ENCODE peak calls at places on chromosomes 6 and 20, in five cellular contexts. K, A, W, O and G are unnamed samples. For H3K4me1, the result is how much of the 10 kb centered on the place peaks cover.

GRCh38 chr6:22848121-22848520 is 278.8 kb downstream of the HDGFL1 start:
- DNase-seq in K (no peak), A (no peak), W (no peak), O (no peak), G (peak)

GRCh38 chr6:151690768-151691562 is 116.5 kb upstream of the ESR1 start:
- DNase-seq in K (no peak), A (no peak), W (no peak), O (no peak), G (peak)

GRCh38 chr6:53476979-53477378 is 67.9 kb downstream of the GCLC start:
- DNase-seq in K (no peak), A (no peak), W (no peak), O (no peak), G (no peak)

GRCh38 chr20:444862-445426 is 17.4 kb downstream of the TBC1D20 start:
- DNase-seq in K (peak), A (no peak), W (no peak), O (no peak), G (no peak)

GRCh38 chr6:83467620-83468036 is 36.8 kb upstream of the ME1 start:
- DNase-seq in K (no peak), A (peak), W (no peak), O (no peak), G (no peak)

GRCh38 chr6:247353-247752 is 44.9 kb upstream of the DUSP22 start:
- DNase-seq in K (no peak), A (no peak), W (no peak), O (no peak), G (no peak)

GRCh38 chr20:53291548-53291947 is 302.1 kb downstream of the ZNF217 start:
- DNase-seq in K (no peak), A (no peak), W (no peak), O (no peak), G (no peak)

GRCh38 chr6:169969372-169970099 is 218.1 kb downstream of the ERMARD start:
- DNase-seq in K (no peak), A (peak), W (no peak), O (peak), G (no peak)

GRCh38 chr6:11848852-11849731 is 70.5 kb upstream of the ADTRP start:
- DNase-seq in K (peak), A (no peak), W (no peak), O (no peak), G (no peak)

DNA sequence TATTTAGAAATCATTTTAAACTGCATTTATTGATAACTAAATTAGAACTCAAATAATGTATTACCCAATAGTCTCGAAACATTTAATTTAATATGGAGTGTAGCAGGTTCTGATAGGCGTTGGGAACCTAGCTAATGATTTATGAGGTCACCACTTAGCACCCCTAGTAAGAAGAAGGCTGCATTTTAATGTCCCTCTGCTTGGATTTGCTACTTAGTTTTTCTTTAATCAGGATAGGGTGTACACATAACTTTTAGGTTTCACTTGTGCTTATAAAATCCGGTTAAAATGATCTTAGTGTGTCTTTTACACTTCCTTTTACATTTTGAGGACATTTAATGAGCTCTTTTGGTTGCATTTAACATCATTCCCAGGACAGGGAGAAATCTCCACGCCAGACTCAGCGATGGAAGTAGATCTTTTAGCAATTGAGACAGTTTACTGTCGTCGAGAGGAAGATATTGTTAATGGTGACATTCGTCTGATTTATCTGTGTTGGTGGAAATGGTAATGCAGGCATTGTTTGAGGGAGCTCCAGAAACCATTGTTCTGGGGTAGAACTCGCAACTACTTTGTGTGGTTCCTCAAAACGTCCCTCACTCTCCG is 5.6 kb downstream of the TFAP2A start:
- DNase-seq in K (no peak), A (no peak), W (no peak), O (no peak), G (no peak)
- H3K4me1 ChIP-seq in K (under half), A (under half), W (under half), O (under half), G (under half)

GRCh38 chr6:37139223-37139962 is 30.6 kb upstream of the PIM1 start:
- DNase-seq in K (no peak), A (no peak), W (no peak), O (no peak), G (no peak)
- H3K4me1 ChIP-seq in K (under half), A (under half), W (under half), O (under half), G (under half)

DNA sequence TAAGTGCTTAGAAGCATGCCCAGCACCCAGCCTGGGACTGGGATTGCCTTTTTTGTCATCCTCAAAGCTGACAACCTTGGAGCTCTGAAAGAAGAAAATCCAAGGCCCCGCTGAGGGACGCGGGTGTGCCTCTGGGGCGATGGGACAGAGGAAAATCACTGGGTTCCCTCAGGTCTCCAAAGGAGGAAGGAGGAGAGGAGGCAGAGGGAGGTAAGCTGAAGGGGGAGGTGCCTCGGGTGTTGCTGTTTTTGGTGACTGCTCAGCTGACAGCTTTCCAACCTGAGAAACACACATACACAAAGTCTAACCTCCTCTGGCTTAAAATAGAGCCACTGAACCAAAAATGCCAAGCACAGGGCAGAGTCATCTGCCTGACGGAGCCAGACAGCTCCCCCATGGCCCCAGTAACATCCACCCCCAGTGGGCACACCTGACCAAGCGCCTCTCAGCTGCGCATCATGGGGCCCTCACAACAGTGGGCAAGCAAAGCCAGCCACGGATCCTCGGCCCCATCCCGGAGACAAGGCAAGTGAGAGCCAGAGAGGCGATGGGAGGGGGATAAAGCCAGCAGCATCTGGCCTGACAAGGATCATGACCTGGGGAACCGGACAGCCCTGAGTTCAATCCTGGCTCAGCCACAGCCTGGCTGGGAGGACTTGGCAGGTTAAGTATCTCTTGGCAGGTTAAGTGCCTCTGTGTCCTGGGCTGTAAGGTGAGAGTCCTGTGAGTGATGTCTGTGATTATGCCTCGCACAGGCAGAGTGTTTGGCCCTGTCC is 3.2 kb upstream of the KCNK15 start:
- DNase-seq in K (no peak), A (no peak), W (no peak), O (no peak), G (no peak)
- H3K4me1 ChIP-seq in K (under half), A (under half), W (under half), O (under half), G (under half)

GRCh38 chr6:118603372-118603771 is 48.0 kb downstream of the CEP85L start:
- DNase-seq in K (no peak), A (no peak), W (no peak), O (no peak), G (no peak)
- H3K4me1 ChIP-seq in K (under half), A (under half), W (under half), O (under half), G (under half)

GRCh38 chr20:1820137-1821074 is 74.8 kb upstream of the SIRPA start:
- DNase-seq in K (peak), A (peak), W (no peak), O (no peak), G (peak)
- H3K4me1 ChIP-seq in K (under half), A (under half), W (under half), O (under half), G (under half)

GRCh38 chr6:154763650-154764049 is 30.4 kb downstream of the SCAF8 start:
- DNase-seq in K (peak), A (no peak), W (no peak), O (no peak), G (no peak)
- H3K4me1 ChIP-seq in K (under half), A (under half), W (half or more), O (under half), G (under half)

GRCh38 chr6:42375007-42375635 is 76.6 kb downstream of the TRERF1 start:
- DNase-seq in K (no peak), A (no peak), W (no peak), O (no peak), G (no peak)
- H3K4me1 ChIP-seq in K (under half), A (under half), W (half or more), O (under half), G (under half)

GRCh38 chr20:24802286-24802820 is 146.7 kb upstream of the CST7 start:
- DNase-seq in K (no peak), A (no peak), W (no peak), O (no peak), G (no peak)

GRCh38 chr20:24806896-24807676 is 142.0 kb upstream of the CST7 start:
- DNase-seq in K (no peak), A (no peak), W (no peak), O (no peak), G (no peak)

GRCh38 chr20:24808616-24809015 is 140.5 kb upstream of the CST7 start:
- DNase-seq in K (no peak), A (no peak), W (no peak), O (no peak), G (no peak)

GRCh38 chr20:24805456-24806233 is 143.4 kb upstream of the CST7 start:
- DNase-seq in K (no peak), A (no peak), W (no peak), O (no peak), G (no peak)

GRCh38 chr20:24804481-24805206 is 144.4 kb upstream of the CST7 start:
- DNase-seq in K (no peak), A (no peak), W (no peak), O (no peak), G (no peak)
- H3K4me1 ChIP-seq in K (under half), A (under half), W (under half), O (under half), G (under half)

GRCh38 chr6:130841128-130841728 is 14.0 kb downstream of the SMLR1 start:
- DNase-seq in K (peak), A (no peak), W (no peak), O (no peak), G (no peak)

GRCh38 chr6:130840050-130840449 is 12.8 kb downstream of the SMLR1 start:
- DNase-seq in K (no peak), A (no peak), W (no peak), O (no peak), G (no peak)

GRCh38 chr6:130838250-130838649 is 11.0 kb downstream of the SMLR1 start:
- DNase-seq in K (no peak), A (no peak), W (no peak), O (no peak), G (no peak)

GRCh38 chr6:130838971-130839370 is 11.8 kb downstream of the SMLR1 start:
- DNase-seq in K (no peak), A (no peak), W (no peak), O (no peak), G (no peak)

GRCh38 chr6:130839379-130839778 is 12.2 kb downstream of the SMLR1 start:
- DNase-seq in K (no peak), A (no peak), W (no peak), O (no peak), G (no peak)
- H3K4me1 ChIP-seq in K (under half), A (under half), W (under half), O (under half), G (under half)